ENCODE peak calls at places on chromosomes 1 and 21, in six cellular contexts. Y is activated CD4-positive, alpha-beta T cell treated with anti-CD3 and anti-CD28 coated beads for 4 hours; C is mesenchymal stem cell; W is stimulated activated CD4-positive, alpha-beta T cell treated with anti-CD3 and anti-CD28 coated beads, Interleukin-12 subunit alpha, Interleukin-12 subunit beta, amount 100 ng/mL, for 4 hours; F is AG04450; T is iPS-NIHi11. B is an unnamed sample.
A peak's percentile ranks its signal among the peaks of the same experiment; 100 is the strongest.

GRCh38 chr1:186272486-186272885 is 102.6 kb downstream of the TPR start:
- DNase-seq in Y (no peak), C (no peak), W (no peak), F (no peak), T (no peak), B (no peak)

GRCh38 chr1:2906105-2906504 is 104.6 kb upstream of the TTC34 start:
- DNase-seq in Y (no peak), C (no peak), W (no peak), F (no peak), T (no peak), B (no peak)

GRCh38 chr1:206944703-206945102 is 1.6 kb downstream of the PIGR start:
- DNase-seq in Y (no peak), C (no peak), W (no peak), F (no peak), T (no peak), B (no peak)

GRCh38 chr1:99682291-99682751 is 36.4 kb downstream of the PALMD start:
- DNase-seq in Y (no peak), C (peak; percentile 91), W (no peak), F (peak; percentile 24), T (no peak), B (peak; percentile 14)

GRCh38 chr1:56080123-56080522 is 499.2 kb downstream of the PLPP3 start:
- DNase-seq in Y (no peak), C (no peak), W (no peak), F (no peak), T (no peak), B (no peak)

GRCh38 chr1:151047925-151048644 is 534 bp downstream of the C1orf56 start:
- DNase-seq in Y (peak; percentile 45), C (peak; percentile 77), W (peak; percentile 40), F (no peak), T (peak; percentile 88), B (peak; percentile 82)

GRCh38 chr1:203271962-203272632 is 33.2 kb upstream of the BTG2 start:
- DNase-seq in Y (no peak), C (no peak), W (no peak), F (no peak), T (no peak), B (no peak)

GRCh38 chr1:201169203-201169602 is 14.9 kb upstream of the TMEM9 start:
- DNase-seq in Y (no peak), C (no peak), W (no peak), F (no peak), T (no peak), B (no peak)

GRCh38 chr1:20386682-20387081 is 96.0 kb downstream of the VWA5B1 start:
- DNase-seq in Y (no peak), C (no peak), W (no peak), F (no peak), T (no peak), B (no peak)

GRCh38 chr21:33562389-33562788 is 19.6 kb downstream of the SON start:
- DNase-seq in Y (no peak), C (no peak), W (no peak), F (no peak), T (no peak), B (no peak)

GRCh38 chr1:229186373-229187056 is 84.4 kb upstream of the RAB4A start:
- DNase-seq in Y (no peak), C (no peak), W (no peak), F (no peak), T (no peak), B (no peak)